ENCODE peak calls at places on chromosomes 4 and X, in eight cellular contexts. Z is glutamatergic neuron; B is CD8-positive, alpha-beta T cell; A is CD4-positive, alpha-beta T cell; O is SK-N-SH; V is GM10248; G is progenitor cell of endocrine pancreas; M is endothelial cell. R is an unnamed sample.

GRCh38 chr4:43339435-43339834 is 446.9 kb downstream of the GRXCR1 start:
- DNase-seq in O (no peak), Z (no peak), A (no peak), V (no peak), G (no peak), B (no peak), M (no peak), R (no peak)

GRCh38 chr4:101418055-101418454 is 70.7 kb upstream of the PPP3CA start:
- DNase-seq in G (no peak), Z (no peak), A (no peak), B (peak), O (no peak), M (no peak), V (peak), R (no peak)

GRCh38 chr4:149706942-149707341 is 108.7 kb downstream of the IQCM start:
- DNase-seq in G (no peak), V (no peak), A (no peak), M (no peak), Z (no peak), O (no peak), B (no peak), R (no peak)

GRCh38 chr4:174119051-174119450 is 164.4 kb downstream of the FBXO8 start:
- DNase-seq in A (no peak), O (peak), V (no peak), Z (no peak), G (no peak), B (no peak), M (no peak), R (no peak)

GRCh38 chr4:19224820-19225219 is 1026.9 kb upstream of the SLIT2 start:
- DNase-seq in O (peak), M (no peak), G (no peak), Z (no peak), V (peak), B (no peak), A (no peak), R (no peak)

GRCh38 chrX:41265615-41266014 is 68.3 kb upstream of the DDX3X start:
- DNase-seq in O (no peak), Z (no peak), B (peak), M (no peak), V (no peak), G (no peak), A (peak), R (no peak)

GRCh38 chr4:41957634-41958033 is 22.4 kb downstream of the TMEM33 start:
- DNase-seq in A (no peak), V (peak), Z (no peak), G (no peak), M (no peak), B (no peak), O (peak), R (no peak)

GRCh38 chr4:10161840-10162239 is 45.2 kb upstream of the WDR1 start:
- DNase-seq in O (no peak), Z (no peak), M (no peak), B (peak), A (no peak), V (no peak), G (no peak), R (no peak)

GRCh38 chr4:105992641-105993305 is 97.5 kb downstream of the NPNT start:
- DNase-seq in Z (no peak), G (no peak), M (no peak), V (no peak), A (no peak), B (no peak), O (no peak), R (no peak)

GRCh38 chr4:87913871-87914270 is 61.6 kb upstream of the SPP1 start:
- DNase-seq in A (no peak), B (no peak), G (no peak), Z (no peak), O (no peak), M (no peak), V (no peak), R (no peak)

GRCh38 chrX:103624111-103624510 is 4.7 kb upstream of the TCEAL1 start:
- DNase-seq in A (no peak), Z (no peak), V (no peak), B (no peak), G (no peak), O (no peak), M (no peak), R (no peak)

GRCh38 chrX:94545722-94546121 is 871.7 kb downstream of the FAM133A start:
- DNase-seq in A (no peak), G (no peak), V (no peak), Z (no peak), B (no peak), O (no peak), M (no peak), R (no peak)

GRCh38 chr4:24160358-24160757 is 270.5 kb upstream of the PPARGC1A start:
- DNase-seq in V (no peak), Z (no peak), A (no peak), B (no peak), G (no peak), O (no peak), M (no peak), R (no peak)

GRCh38 chr4:15945516-15945915 is 7.0 kb upstream of the FGFBP1 start:
- DNase-seq in O (no peak), B (no peak), V (no peak), Z (no peak), G (no peak), M (no peak), A (no peak), R (no peak)

GRCh38 chrX:100864967-100865366 is 9.2 kb downstream of the NOX1 start:
- DNase-seq in O (no peak), G (no peak), A (no peak), Z (no peak), B (no peak), M (no peak), V (no peak), R (no peak)

GRCh38 chr4:8308144-8308543 is 38.6 kb downstream of the HTRA3 start:
- DNase-seq in Z (peak), G (no peak), O (no peak), M (no peak), A (no peak), B (no peak), V (no peak), R (peak)

GRCh38 chrX:24125028-24125612 is 24.4 kb upstream of the ZFX start:
- DNase-seq in B (no peak), A (no peak), Z (no peak), V (no peak), M (no peak), G (no peak), O (no peak), R (no peak)

DNA sequence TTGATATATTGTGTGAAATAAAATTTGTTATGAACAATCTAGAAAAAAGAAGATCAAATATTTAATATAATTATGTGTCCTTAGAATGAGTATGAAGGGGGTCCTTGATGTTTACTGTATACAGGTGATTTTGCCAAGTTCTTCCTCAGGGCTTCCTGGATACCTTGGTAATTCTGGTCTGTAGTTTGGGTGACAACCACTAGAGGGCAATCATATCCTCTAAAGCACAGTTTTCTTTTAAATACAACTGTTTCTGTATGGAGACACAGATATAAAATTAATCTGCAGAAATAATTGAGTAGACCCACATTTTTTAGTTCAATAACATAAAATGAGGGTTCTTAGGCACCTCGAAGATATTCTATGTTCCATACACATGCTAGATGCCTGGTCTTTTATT is 157.7 kb downstream of the SPANXN1 start:
- DNase-seq in A (no peak), G (no peak), B (no peak), V (peak), M (peak), O (peak), Z (no peak), R (peak)
- TF ChIP-seq CTCF in A (peak), G (peak), B (no peak), V (peak), M (peak), O (peak), Z (peak), R (peak)

GRCh38 chrX:53303195-53303594 is 21.8 kb upstream of the IQSEC2 start:
- DNase-seq in M (no peak), B (no peak), V (no peak), O (no peak), Z (no peak), A (no peak), G (no peak), R (no peak)
- TF ChIP-seq CTCF in M (no peak), B (no peak), V (no peak), O (no peak), Z (no peak), A (no peak), G (no peak), R (no peak)

GRCh38 chrX:66022742-66023725 is 16.8 kb downstream of the VSIG4 start:
- DNase-seq in V (no peak), O (no peak), A (no peak), Z (no peak), M (peak), B (no peak), G (no peak), R (no peak)
- TF ChIP-seq CTCF in V (peak), O (peak), A (no peak), Z (no peak), M (no peak), B (no peak), G (no peak), R (no peak)

GRCh38 chr4:183157215-183157614 is 58.2 kb downstream of the WWC2 start:
- DNase-seq in Z (no peak), V (no peak), O (no peak), M (no peak), B (no peak), A (no peak), G (no peak), R (no peak)
- TF ChIP-seq CTCF in Z (no peak), V (no peak), O (peak), M (no peak), B (no peak), A (no peak), G (peak), R (no peak)

DNA sequence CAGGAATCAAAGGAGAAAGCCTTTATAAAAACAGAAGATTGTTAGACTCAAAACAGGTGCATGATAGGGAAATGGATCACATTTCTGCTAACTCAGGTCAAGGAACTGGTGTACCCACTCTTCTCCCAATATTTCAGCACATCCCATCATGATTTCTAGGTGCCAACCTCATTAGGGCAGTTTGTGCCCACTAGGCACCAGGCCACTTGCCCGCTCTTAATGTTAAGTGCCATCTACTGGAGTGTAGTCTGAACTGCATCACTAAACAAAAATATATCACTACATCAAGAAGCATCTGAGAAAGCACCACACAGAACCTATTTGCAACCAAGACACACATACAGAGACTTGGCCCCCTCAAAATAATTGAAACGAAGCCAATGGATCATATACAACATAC is 140.4 kb upstream of the GRID2 start:
- DNase-seq in M (no peak), B (no peak), A (no peak), G (no peak), V (no peak), O (no peak), Z (no peak), R (no peak)
- TF ChIP-seq CTCF in M (no peak), B (no peak), A (no peak), G (no peak), V (peak), O (peak), Z (peak), R (no peak)

GRCh38 chr4:77123403-77123802 is 33.6 kb upstream of the CCNG2 start:
- DNase-seq in A (no peak), V (no peak), O (no peak), M (no peak), G (no peak), B (no peak), Z (no peak), R (no peak)

GRCh38 chr4:77120888-77121508 is 36.0 kb upstream of the CCNG2 start:
- DNase-seq in Z (no peak), A (no peak), B (no peak), O (no peak), M (no peak), V (peak), G (no peak), R (no peak)
- TF ChIP-seq CTCF in Z (no peak), A (no peak), B (no peak), O (no peak), M (no peak), V (peak), G (no peak), R (no peak)

DNA sequence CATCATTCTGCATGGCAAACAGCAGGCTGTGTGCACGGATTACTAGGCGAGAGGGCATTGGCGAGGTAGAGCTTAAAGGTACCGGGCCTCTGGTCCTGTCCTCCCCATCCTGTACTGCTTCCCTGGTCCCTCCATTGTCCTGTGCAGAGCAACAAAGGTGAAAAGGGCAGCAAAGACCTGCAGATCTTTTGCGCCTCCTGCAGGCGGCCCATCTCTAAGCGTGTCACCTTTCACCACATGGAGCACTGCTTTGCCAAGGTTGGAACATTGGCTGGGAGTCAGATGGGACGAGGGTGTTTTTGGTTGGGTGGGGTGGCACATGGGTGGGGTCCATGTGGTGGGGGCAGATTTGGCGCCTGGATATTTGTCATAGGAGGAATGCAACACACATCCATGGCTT is 64.7 kb upstream of the UXT start:
- DNase-seq in O (no peak), A (no peak), B (no peak), G (no peak), M (peak), V (peak), Z (no peak), R (no peak)
- TF ChIP-seq CTCF in O (peak), A (no peak), B (no peak), G (no peak), M (no peak), V (peak), Z (no peak), R (no peak)

DNA sequence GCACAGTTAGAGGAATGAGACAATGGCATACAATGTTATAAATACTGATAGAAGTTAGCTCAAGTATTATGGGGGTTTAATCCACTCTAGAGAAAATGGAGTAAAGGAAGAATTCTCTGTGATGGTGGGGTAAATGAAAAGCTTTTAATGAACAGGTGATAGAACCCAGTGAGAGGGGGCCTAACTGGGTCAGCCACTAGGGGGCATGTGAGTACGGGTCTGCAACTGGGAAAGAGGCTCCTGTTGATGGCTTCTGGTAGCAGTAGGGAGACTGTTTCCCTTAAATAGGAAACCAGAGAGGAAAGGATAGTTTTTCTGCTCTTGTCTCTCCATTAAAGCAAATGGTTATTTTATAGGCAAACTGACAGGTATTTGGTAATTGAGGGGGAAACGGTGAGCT is 132.8 kb upstream of the GPR101 start:
- DNase-seq in M (peak), G (no peak), B (no peak), A (no peak), Z (peak), V (no peak), O (peak), R (peak)
- TF ChIP-seq CTCF in M (peak), G (peak), B (no peak), A (no peak), Z (peak), V (peak), O (peak), R (peak)

GRCh38 chr4:81084624-81085023 is 54.1 kb downstream of the BMP3 start:
- DNase-seq in Z (no peak), M (no peak), V (no peak), A (no peak), B (no peak), G (no peak), O (no peak), R (peak)

GRCh38 chr4:81081156-81081555 is 50.6 kb downstream of the BMP3 start:
- DNase-seq in O (no peak), V (no peak), B (no peak), Z (no peak), G (no peak), M (no peak), A (no peak), R (no peak)

GRCh38 chr4:81085291-81085690 is 54.8 kb downstream of the BMP3 start:
- DNase-seq in M (no peak), A (no peak), G (no peak), V (no peak), Z (no peak), O (no peak), B (no peak), R (no peak)

GRCh38 chr4:81085979-81086378 is 55.5 kb downstream of the BMP3 start:
- DNase-seq in A (no peak), V (no peak), Z (no peak), M (no peak), O (no peak), B (no peak), G (no peak), R (no peak)

DNA sequence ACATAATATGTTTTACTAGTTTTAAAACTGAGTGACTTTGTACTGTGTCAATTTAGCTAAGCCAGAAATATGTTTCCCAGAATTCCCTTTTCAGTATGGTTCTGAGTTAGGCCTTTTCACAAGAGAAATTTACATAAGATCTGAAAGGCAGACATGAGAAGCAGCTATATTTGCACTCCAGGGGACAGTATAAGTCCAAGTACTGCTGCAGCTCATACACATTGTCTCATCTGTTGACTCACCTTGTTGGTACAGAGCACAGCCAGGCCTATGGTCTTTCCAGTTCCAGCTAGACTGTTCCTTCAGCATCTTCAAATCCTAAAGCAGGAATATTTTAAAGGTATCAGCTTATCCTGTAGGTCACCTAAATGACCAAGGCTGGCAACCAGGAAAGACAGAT is 53.5 kb downstream of the BMP3 start:
- DNase-seq in B (no peak), M (no peak), O (no peak), A (no peak), V (no peak), G (no peak), Z (no peak), R (no peak)
- TF ChIP-seq CTCF in B (no peak), M (no peak), O (no peak), A (no peak), V (no peak), G (no peak), Z (no peak), R (no peak)

GRCh38 chr4:20422398-20422797 is 170.7 kb downstream of the SLIT2 start:
- DNase-seq in Z (peak), M (peak), A (no peak), V (peak), G (peak), O (peak), B (no peak), R (peak)
- TF ChIP-seq CTCF in Z (peak), M (peak), A (peak), V (peak), G (peak), O (peak), B (no peak), R (peak)

R was measured in nephron progenitor cell.